ENCODE peak calls at places on chromosomes 5 and 9, in four cellular contexts. One of them, this sample, is unnamed.

GRCh38 chr5:10266839-10267238 is 16.8 kb downstream of the CCT5 start:
- DNase-seq in K562: no peak
- DNase-seq in HepG2: no peak
- DNase-seq in H1: no peak
- DNase-seq in this sample: no peak

GRCh38 chr5:115325291-115326019 is 29.0 kb upstream of the CCDC112 start:
- DNase-seq in K562: no peak
- DNase-seq in HepG2: no peak
- DNase-seq in H1: no peak
- DNase-seq in this sample: no peak

GRCh38 chr9:93031629-93032431 is 26.7 kb upstream of the SUSD3 start:
- DNase-seq in K562: no peak
- DNase-seq in HepG2: no peak
- DNase-seq in H1: no peak
- DNase-seq in this sample: no peak

GRCh38 chr5:122259995-122260394 is 52.0 kb upstream of the SNCAIP start:
- DNase-seq in K562: no peak
- DNase-seq in HepG2: peak; percentile 1
- DNase-seq in H1: no peak
- DNase-seq in this sample: no peak

GRCh38 chr5:12177225-12177624 is 273.0 kb upstream of the CTNND2 start:
- DNase-seq in K562: no peak
- DNase-seq in HepG2: no peak
- DNase-seq in H1: no peak
- DNase-seq in this sample: no peak

GRCh38 chr5:961711-962240 is 46.8 kb upstream of the NKD2 start:
- DNase-seq in K562: no peak
- DNase-seq in HepG2: no peak
- DNase-seq in H1: no peak
- DNase-seq in this sample: no peak

GRCh38 chr9:126781717-126782388 is 23.0 kb upstream of the ZBTB43 start:
- DNase-seq in K562: peak; percentile 87
- DNase-seq in HepG2: peak; percentile 63
- DNase-seq in H1: peak; percentile 68
- DNase-seq in this sample: no peak

GRCh38 chr9:128434340-128434739 is 13.7 kb downstream of the CERCAM start:
- DNase-seq in K562: no peak
- DNase-seq in HepG2: no peak
- DNase-seq in H1: no peak
- DNase-seq in this sample: no peak

GRCh38 chr5:37918420-37918819 is 78.6 kb upstream of the GDNF start:
- DNase-seq in K562: no peak
- DNase-seq in HepG2: no peak
- DNase-seq in H1: no peak
- DNase-seq in this sample: no peak

GRCh38 chr5:154849791-154850201 is 607 bp downstream of the FAXDC2 start:
- DNase-seq in K562: no peak
- DNase-seq in HepG2: peak; percentile 44
- DNase-seq in H1: no peak
- DNase-seq in this sample: no peak

DNA sequence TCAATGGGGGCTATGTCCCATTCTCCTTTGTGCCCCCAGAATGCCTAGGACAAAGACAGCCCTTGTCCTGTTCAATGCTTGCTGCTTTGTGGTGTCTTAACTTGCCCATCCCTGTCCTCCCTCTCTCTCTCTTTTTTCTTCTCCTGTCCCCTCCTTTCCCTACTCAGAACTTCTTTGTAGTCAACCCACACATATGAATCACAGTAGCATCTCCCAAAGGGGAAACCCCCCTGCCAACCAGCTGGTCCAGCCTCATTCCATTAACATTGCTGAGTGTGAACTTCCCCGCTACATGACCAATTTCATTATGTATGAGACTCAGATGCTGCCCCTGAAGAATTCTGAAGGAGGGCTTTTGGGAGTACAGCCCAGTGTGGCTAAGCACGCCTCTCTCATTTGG is 408.2 kb downstream of the ENC1 start:
- DNase-seq in K562: no peak
- DNase-seq in HepG2: no peak
- DNase-seq in H1: no peak
- DNase-seq in this sample: no peak
- TF ChIP-seq CBX5 in K562: no peak
- TF ChIP-seq CBX5 in HepG2: no peak
- TF ChIP-seq CBX5 in H1: no peak
- TF ChIP-seq CBX5 in this sample: no peak

GRCh38 chr5:87231037-87231808 is 36.5 kb upstream of the RASA1 start:
- DNase-seq in K562: no peak
- DNase-seq in HepG2: no peak
- DNase-seq in H1: no peak
- DNase-seq in this sample: peak; percentile 83
- TF ChIP-seq CBX5 in K562: no peak
- TF ChIP-seq CBX5 in HepG2: no peak
- TF ChIP-seq CBX5 in H1: no peak
- TF ChIP-seq CBX5 in this sample: peak; percentile 94

DNA sequence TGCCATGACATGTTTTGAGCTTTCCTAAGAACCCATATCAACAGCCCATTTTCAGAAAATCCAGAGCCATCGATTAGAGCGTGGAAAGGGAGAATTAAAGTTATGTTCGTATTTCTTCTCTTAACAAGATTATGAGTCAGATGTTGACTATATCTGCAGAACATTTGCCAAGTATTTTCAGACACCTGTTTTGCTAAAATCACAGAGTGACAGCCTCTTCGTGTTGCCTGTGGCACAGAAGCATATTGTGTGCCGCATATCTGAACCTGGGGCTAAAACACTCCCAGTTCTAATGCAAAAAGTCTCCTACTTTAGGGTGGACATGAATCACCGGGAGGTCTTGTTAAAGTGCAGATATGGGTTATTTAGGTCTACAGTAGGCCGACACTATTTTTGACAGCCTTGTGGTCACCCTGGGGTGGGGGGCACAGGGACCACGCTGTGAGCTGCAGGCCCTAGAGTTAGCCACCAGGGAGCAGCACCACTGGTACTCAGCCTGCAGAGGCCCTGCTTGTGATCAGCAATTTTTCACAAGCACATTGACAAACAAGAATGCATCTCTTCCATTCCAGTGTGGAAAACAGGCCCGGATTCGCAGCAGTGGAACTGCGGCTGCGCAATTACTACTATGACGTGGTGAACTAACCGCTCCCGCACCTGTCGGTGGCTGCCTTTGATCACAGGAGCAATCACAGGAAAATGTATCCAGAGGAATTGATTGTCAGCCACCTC is 93.5 kb downstream of the SYK start:
- DNase-seq in K562: peak; percentile 19
- DNase-seq in HepG2: peak; percentile 10
- DNase-seq in H1: no peak
- DNase-seq in this sample: no peak
- TF ChIP-seq CBX5 in K562: no peak
- TF ChIP-seq CBX5 in HepG2: no peak
- TF ChIP-seq CBX5 in H1: no peak
- TF ChIP-seq CBX5 in this sample: no peak

DNA sequence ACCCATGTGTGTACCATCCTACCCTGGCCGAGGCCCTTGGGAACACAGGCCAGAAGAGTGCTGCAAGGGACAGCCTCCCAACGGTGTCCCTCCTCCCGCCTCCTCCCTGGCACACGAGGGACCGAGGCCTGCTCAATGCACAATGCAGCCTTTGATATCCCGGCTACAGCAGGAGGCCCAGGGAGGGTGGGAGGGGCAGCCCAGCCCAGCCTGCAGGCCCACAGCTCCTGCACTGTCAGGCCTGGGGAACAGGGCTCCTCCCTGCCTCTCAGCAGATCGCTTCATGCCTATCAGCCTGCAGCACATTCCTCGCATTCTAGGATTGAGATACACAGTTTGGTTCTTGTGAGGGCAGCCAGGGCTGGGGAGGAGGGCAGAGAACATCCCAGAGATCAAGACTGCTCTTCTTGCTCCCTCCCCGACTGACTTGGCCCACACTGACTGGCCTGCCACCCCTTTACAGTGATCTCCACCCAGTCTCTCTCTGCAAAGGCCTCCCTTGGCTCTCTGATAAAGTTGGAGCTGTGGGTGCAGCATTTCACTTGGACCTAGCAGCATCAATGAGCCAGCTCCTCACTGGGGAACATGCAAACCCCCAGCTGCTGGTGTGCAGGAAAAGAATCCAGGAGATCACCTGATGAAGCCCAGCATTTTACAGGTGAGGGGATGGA is at the start of gene SH3TC2:
- DNase-seq in K562: peak; percentile 30
- DNase-seq in HepG2: peak; percentile 90
- DNase-seq in H1: peak; percentile 59
- DNase-seq in this sample: no peak
- TF ChIP-seq CBX5 in K562: no peak
- TF ChIP-seq CBX5 in HepG2: no peak
- TF ChIP-seq CBX5 in H1: no peak
- TF ChIP-seq CBX5 in this sample: no peak

DNA sequence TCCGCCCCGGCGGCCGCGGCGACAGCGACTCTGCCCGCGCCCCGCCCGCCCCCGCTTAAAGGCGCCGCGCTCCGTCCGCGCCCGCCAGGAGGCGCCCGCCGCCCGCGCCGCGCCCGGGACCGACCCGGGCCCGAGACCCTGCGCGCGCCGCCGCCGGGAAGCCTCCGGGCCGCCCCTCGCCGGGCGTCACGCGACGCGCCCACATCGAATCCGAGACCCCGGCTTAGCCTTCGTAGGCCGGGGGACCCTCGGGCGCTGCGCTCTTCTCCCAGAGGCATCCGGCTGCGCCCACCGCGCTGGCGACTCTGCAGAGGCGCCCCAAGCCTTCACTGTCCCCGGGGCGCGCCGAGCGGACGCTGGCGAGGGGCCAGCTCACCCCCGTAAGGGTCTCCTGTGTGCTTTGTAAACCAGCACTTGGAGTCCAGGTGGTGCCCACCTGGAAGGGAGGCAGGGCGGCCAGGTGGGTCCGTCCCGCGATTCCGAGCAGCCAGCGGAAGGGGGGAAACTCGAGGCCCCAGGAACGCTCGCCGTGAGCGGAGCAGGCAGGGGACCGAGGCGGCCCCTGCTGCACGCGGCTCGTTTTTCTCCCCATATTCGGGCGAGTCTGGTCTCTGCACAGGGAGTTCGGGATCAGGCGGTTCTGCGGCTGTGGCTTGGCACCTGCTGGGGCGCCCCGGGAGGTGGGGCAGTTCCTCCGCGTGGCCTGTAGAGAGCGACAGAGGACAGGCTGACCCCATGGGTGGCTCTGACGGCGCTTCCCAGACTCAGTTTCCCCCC is 432 bp upstream of the ABCA2 start:
- DNase-seq in K562: peak; percentile 80
- DNase-seq in HepG2: no peak
- DNase-seq in H1: no peak
- DNase-seq in this sample: no peak
- TF ChIP-seq CBX5 in K562: no peak
- TF ChIP-seq CBX5 in HepG2: no peak
- TF ChIP-seq CBX5 in H1: no peak
- TF ChIP-seq CBX5 in this sample: no peak

DNA sequence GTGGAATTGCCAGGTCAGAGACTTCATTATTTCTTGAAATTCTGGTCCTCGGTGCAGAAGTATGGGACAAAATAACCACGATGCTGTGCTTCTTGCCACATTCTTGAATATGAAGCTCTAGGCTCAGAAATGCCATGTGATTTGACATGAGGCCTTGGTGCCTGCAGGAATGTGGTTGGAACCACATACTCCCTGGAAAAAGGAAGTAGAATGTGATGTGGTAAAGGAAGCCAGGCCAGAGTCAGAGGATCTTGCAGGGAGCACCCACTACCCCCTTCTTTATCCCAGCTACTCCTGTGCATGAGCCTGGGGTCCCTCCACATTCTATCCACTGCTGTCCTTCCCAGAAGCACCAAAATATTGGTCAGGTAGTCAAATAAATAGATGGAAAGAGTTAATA is 80.9 kb downstream of the FOXD1 start:
- DNase-seq in K562: no peak
- DNase-seq in HepG2: no peak
- DNase-seq in H1: no peak
- DNase-seq in this sample: no peak
- TF ChIP-seq CBX5 in K562: no peak
- TF ChIP-seq CBX5 in HepG2: no peak
- TF ChIP-seq CBX5 in H1: no peak
- TF ChIP-seq CBX5 in this sample: no peak

DNA sequence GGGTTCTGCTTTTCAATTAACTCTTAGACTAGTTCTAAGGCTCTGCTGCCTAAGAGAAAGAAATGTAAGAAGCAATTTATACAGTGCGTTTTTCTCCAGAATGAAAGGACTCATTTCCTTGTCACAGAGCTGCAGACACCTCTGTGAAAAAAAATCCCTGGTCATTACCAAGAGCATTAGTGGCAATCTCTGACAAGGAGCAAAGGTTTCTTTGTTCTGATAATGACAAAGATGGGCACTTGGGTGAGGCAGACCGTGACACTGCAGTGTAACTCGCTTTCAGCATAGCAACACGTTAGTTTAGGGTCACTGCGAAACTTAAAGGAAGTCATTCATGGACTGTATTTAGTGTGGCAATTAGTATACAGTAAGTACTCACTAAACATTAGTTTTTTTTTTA is 519.9 kb upstream of the C9orf72 start:
- DNase-seq in K562: no peak
- DNase-seq in HepG2: no peak
- DNase-seq in H1: no peak
- DNase-seq in this sample: no peak
- TF ChIP-seq CBX5 in K562: no peak
- TF ChIP-seq CBX5 in HepG2: no peak
- TF ChIP-seq CBX5 in H1: no peak
- TF ChIP-seq CBX5 in this sample: no peak

GRCh38 chr5:111198281-111198948 is 25.8 kb upstream of the CAMK4 start:
- DNase-seq in K562: no peak
- DNase-seq in HepG2: no peak
- DNase-seq in H1: no peak
- DNase-seq in this sample: no peak

GRCh38 chr5:111194053-111194452 is 30.1 kb upstream of the CAMK4 start:
- DNase-seq in K562: no peak
- DNase-seq in HepG2: no peak
- DNase-seq in H1: no peak
- DNase-seq in this sample: no peak

GRCh38 chr5:111194925-111195324 is 29.3 kb upstream of the CAMK4 start:
- DNase-seq in K562: no peak
- DNase-seq in HepG2: no peak
- DNase-seq in H1: no peak
- DNase-seq in this sample: no peak

GRCh38 chr5:111200828-111201227 is 23.4 kb upstream of the CAMK4 start:
- DNase-seq in K562: no peak
- DNase-seq in HepG2: no peak
- DNase-seq in H1: no peak
- DNase-seq in this sample: no peak

GRCh38 chr5:111197523-111197922 is 26.7 kb upstream of the CAMK4 start:
- DNase-seq in K562: no peak
- DNase-seq in HepG2: peak; percentile 44
- DNase-seq in H1: no peak
- DNase-seq in this sample: no peak
- TF ChIP-seq CBX5 in K562: no peak
- TF ChIP-seq CBX5 in HepG2: no peak
- TF ChIP-seq CBX5 in H1: no peak
- TF ChIP-seq CBX5 in this sample: no peak